ENCODE peak calls at places on chromosomes 13 and 19, in ten cellular contexts. K is psoas muscle, M is sigmoid colon, L is thoracic aorta, P is cardiac fibroblast, A is HCT116, Y is ascending aorta, F is tibial artery, V is progenitor cell of endocrine pancreas, Q is SK-N-SH. S is an unnamed sample.

GRCh38 chr19:49790866-49791265 is 22.2 kb downstream of the FUZ start:
- DNase-seq in Q (no peak), F (no peak), L (no peak), M (peak; percentile 80), V (no peak), P (peak; percentile 76), Y (no peak), A (no peak), K (peak; percentile 59), S (peak; percentile 58)

GRCh38 chr13:113029487-113030258 is 60.7 kb downstream of the MCF2L start:
- DNase-seq in P (peak; percentile 16), A (no peak), Y (no peak), F (no peak), Q (peak; percentile 92), M (no peak), K (no peak), V (peak; percentile 79), L (no peak), S (no peak)

GRCh38 chr19:6828698-6829633 is 56.5 kb downstream of the VAV1 start:
- DNase-seq in M (no peak), V (no peak), F (no peak), A (peak; percentile 98), Q (no peak), P (no peak), K (no peak), L (no peak), Y (no peak), S (peak; percentile 67)

GRCh38 chr19:15123900-15124299 is 16.7 kb downstream of the SYDE1 start:
- DNase-seq in M (peak; percentile 97), A (no peak), L (no peak), Y (no peak), F (peak; percentile 58), K (peak; percentile 73), V (no peak), P (peak; percentile 55), Q (peak; percentile 76), S (peak; percentile 87)

GRCh38 chr19:10206226-10206873 is 11.6 kb upstream of the DNMT1 start:
- DNase-seq in Y (no peak), V (no peak), F (no peak), M (no peak), Q (no peak), K (no peak), A (no peak), L (no peak), P (peak; percentile 68), S (peak; percentile 93)

GRCh38 chr13:111121421-111121820 is 6.3 kb downstream of the ARHGEF7 start:
- DNase-seq in A (no peak), Q (no peak), L (no peak), M (no peak), V (no peak), P (no peak), F (no peak), K (no peak), Y (no peak), S (no peak)

GRCh38 chr13:91468301-91468700 is 69.9 kb downstream of the GPC5 start:
- DNase-seq in Y (no peak), K (no peak), A (no peak), M (no peak), V (no peak), L (no peak), P (no peak), F (no peak), Q (no peak), S (no peak)

GRCh38 chr13:91739751-91740150 is 341.3 kb downstream of the GPC5 start:
- DNase-seq in P (no peak), K (no peak), L (no peak), V (no peak), Y (no peak), F (no peak), M (no peak), A (no peak), Q (no peak), S (no peak)

GRCh38 chr19:20072936-20073335 is 4.9 kb upstream of the ZNF90 start:
- DNase-seq in L (no peak), A (no peak), Q (no peak), Y (no peak), M (no peak), K (no peak), F (no peak), P (no peak), V (no peak), S (no peak)

GRCh38 chr13:111862836-111863815 is 203.8 kb upstream of the SOX1 start:
- DNase-seq in L (no peak), V (no peak), K (no peak), M (no peak), P (no peak), Y (no peak), Q (no peak), A (no peak), F (no peak), S (no peak)

GRCh38 chr19:49019242-49019932 is 2.5 kb upstream of the LHB start:
- DNase-seq in Y (peak; percentile 71), F (no peak), Q (peak; percentile 91), L (no peak), M (no peak), P (peak; percentile 28), V (no peak), A (peak; percentile 58), K (peak; percentile 90), S (peak; percentile 94)

GRCh38 chr13:30422056-30422914 is at the start of gene UBE2L5:
- DNase-seq in V (peak; percentile 59), K (peak; percentile 89), F (peak; percentile 74), Q (peak; percentile 86), P (peak; percentile 85), A (peak; percentile 63), L (no peak), Y (peak; percentile 87), M (peak; percentile 94), S (peak; percentile 92)

GRCh38 chr19:1514986-1515721 is 2.3 kb upstream of the ADAMTSL5 start:
- DNase-seq in Q (no peak), K (no peak), Y (no peak), A (no peak), F (no peak), M (no peak), L (no peak), P (no peak), V (no peak), S (peak; percentile 87)

GRCh38 chr19:35253316-35254286 is 4.8 kb downstream of the LSR start:
- DNase-seq in M (peak; percentile 57), Y (no peak), F (no peak), P (no peak), K (no peak), Q (no peak), V (no peak), L (no peak), A (no peak), S (peak; percentile 65)

GRCh38 chr13:107144432-107144831 is 576.5 kb upstream of the ARGLU1 start:
- DNase-seq in A (no peak), M (no peak), Q (no peak), P (peak; percentile 0), V (no peak), K (no peak), Y (no peak), F (no peak), L (no peak), S (no peak)

DNA sequence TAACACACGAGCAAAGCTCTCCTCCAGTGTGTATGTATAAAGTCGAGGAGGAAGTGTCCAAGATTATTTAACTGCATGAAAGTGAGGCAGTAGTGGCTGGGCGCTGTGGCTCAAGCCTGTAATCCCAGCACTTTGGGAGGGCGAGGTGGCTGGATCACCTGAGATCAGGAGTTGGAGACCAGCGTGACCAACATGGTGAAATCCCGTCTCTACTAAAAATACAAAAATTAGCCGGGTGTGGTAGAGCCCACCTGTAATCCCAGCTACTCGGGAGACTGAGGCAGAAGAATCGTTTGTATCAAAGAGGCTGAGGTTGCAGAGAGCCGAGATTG is 1.2 kb upstream of the ZNF20 start:
- DNase-seq in K (no peak), Y (no peak), L (no peak), Q (no peak), V (no peak), A (no peak), P (no peak), F (no peak), M (no peak), S (no peak)
- TF ChIP-seq CTCF in K (no peak), Y (no peak), L (no peak), Q (no peak), V (no peak), A (no peak), P (no peak), F (no peak), M (no peak), S (no peak)

GRCh38 chr13:84574851-84575250 is 692.6 kb upstream of the SLITRK1 start:
- DNase-seq in A (no peak), Y (no peak), V (no peak), Q (peak; percentile 2), M (no peak), F (no peak), K (no peak), L (no peak), P (peak; percentile 21), S (no peak)
- TF ChIP-seq CTCF in A (peak; percentile 26), Y (no peak), V (peak; percentile 29), Q (peak; percentile 68), M (no peak), F (no peak), K (no peak), L (no peak), P (peak; percentile 31), S (peak; percentile 49)

DNA sequence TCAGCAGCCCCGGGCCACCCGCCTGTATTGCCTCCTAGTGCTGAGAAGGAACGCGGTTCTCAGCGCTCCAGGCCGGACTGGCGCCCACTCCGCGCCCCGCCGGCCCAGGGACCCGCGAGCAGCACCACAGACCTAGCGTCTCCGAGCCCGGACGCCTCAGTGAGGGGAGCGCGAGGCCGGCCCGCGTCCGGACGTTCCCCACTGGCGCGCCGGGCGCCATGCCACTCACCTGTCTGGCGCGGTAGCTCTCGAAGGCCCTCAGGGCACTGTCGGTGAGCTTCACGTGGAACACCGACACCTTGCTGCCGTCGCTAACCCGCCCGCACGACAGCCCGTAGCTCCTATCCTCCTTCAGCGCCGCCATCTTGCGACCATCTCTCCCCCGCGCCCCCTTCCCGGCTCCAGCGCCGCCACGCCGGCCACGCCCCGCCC is at the start of gene ELL:
- DNase-seq in F (no peak), Y (peak; percentile 72), V (no peak), L (no peak), K (no peak), M (no peak), A (no peak), Q (no peak), P (no peak), S (peak; percentile 42)
- TF ChIP-seq CTCF in F (no peak), Y (peak; percentile 0), V (no peak), L (no peak), K (no peak), M (no peak), A (no peak), Q (no peak), P (no peak), S (no peak)

DNA sequence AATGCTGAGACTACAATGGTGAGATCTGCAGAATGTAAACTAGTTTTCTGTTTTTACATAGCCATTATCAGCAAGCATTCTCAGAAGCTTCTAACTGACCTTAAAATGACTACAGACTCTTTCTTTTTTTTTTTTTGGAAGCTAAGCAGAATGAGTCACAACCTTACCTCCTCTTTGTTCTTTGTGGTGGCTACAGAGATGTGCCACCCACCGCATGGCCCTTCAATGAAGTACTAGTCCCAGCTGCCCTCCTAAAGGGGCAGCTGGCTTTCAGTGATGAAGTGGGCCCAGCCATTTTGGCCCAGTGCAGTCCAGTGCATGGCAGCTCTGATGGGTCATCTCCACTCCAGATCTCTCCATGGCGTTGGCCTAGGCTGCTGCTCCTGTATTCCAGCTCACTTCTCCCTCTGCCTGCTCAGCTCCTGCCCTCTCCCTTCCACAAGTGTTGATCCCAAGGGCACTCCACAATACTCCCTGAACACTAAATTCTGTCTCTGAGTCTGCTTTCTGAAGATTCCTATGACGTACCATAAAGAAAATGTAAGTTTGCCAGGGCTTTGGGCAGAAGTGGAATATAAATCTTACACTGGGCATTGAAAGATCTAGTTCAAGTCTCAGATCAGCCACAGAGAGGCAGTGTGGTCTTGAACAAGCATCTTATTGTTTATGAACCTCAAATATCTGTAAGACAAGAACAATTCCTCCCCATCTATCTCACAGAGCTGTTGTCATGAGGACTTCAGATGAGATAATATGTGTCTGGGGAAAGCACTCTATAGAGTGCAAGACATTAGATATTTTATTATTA is 85.6 kb downstream of the RXFP2 start:
- DNase-seq in L (no peak), K (no peak), P (peak; percentile 55), A (no peak), V (no peak), Q (no peak), Y (no peak), F (no peak), M (no peak), S (no peak)
- TF ChIP-seq CTCF in L (peak; percentile 18), K (peak; percentile 27), P (peak; percentile 4), A (no peak), V (peak; percentile 15), Q (peak; percentile 32), Y (no peak), F (peak; percentile 62), M (no peak), S (peak; percentile 41)